ENCODE peak calls at places on chromosome 13, in nine cellular contexts. One of them, this sample, is unnamed.

GRCh38 chr13:45297456-45298205 is 43.4 kb downstream of the TPT1 start:
- DNase-seq in transverse colon: no peak
- DNase-seq in heart left ventricle: no peak
- DNase-seq in cardiac fibroblast: no peak
- DNase-seq in D721Med: no peak
- DNase-seq in body of pancreas: no peak
- DNase-seq in AG10803: no peak
- DNase-seq in lower lobe of right lung: no peak
- DNase-seq in esophagus muscularis mucosa: no peak
- DNase-seq in this sample: no peak

GRCh38 chr13:95734124-95734523 is 57.2 kb downstream of the DNAJC3 start:
- DNase-seq in transverse colon: no peak
- DNase-seq in heart left ventricle: no peak
- DNase-seq in cardiac fibroblast: no peak
- DNase-seq in D721Med: no peak
- DNase-seq in body of pancreas: no peak
- DNase-seq in AG10803: no peak
- DNase-seq in lower lobe of right lung: no peak
- DNase-seq in esophagus muscularis mucosa: no peak
- DNase-seq in this sample: no peak

GRCh38 chr13:79456051-79456450 is 24.9 kb upstream of the NDFIP2 start:
- DNase-seq in transverse colon: no peak
- DNase-seq in heart left ventricle: no peak
- DNase-seq in cardiac fibroblast: peak; percentile 54
- DNase-seq in D721Med: no peak
- DNase-seq in body of pancreas: no peak
- DNase-seq in AG10803: no peak
- DNase-seq in lower lobe of right lung: no peak
- DNase-seq in esophagus muscularis mucosa: no peak
- DNase-seq in this sample: no peak

GRCh38 chr13:80989770-80990169 is 648.8 kb upstream of the SPRY2 start:
- DNase-seq in transverse colon: no peak
- DNase-seq in heart left ventricle: no peak
- DNase-seq in cardiac fibroblast: peak; percentile 36
- DNase-seq in D721Med: no peak
- DNase-seq in body of pancreas: no peak
- DNase-seq in AG10803: no peak
- DNase-seq in lower lobe of right lung: no peak
- DNase-seq in esophagus muscularis mucosa: no peak
- DNase-seq in this sample: no peak

GRCh38 chr13:55000043-55000442 is 1971.4 kb downstream of the OLFM4 start:
- DNase-seq in transverse colon: no peak
- DNase-seq in heart left ventricle: no peak
- DNase-seq in cardiac fibroblast: no peak
- DNase-seq in D721Med: no peak
- DNase-seq in body of pancreas: no peak
- DNase-seq in AG10803: no peak
- DNase-seq in lower lobe of right lung: no peak
- DNase-seq in esophagus muscularis mucosa: no peak
- DNase-seq in this sample: no peak

GRCh38 chr13:114314074-114314912 is at the start of gene CHAMP1:
- DNase-seq in transverse colon: peak; percentile 97
- DNase-seq in heart left ventricle: peak; percentile 96
- DNase-seq in cardiac fibroblast: peak; percentile 95
- DNase-seq in D721Med: peak; percentile 84
- DNase-seq in body of pancreas: peak; percentile 96
- DNase-seq in AG10803: peak; percentile 96
- DNase-seq in lower lobe of right lung: peak; percentile 98
- DNase-seq in esophagus muscularis mucosa: peak; percentile 99
- DNase-seq in this sample: peak; percentile 95

GRCh38 chr13:23921451-23921888 is 24.2 kb upstream of the C1QTNF9B start:
- DNase-seq in transverse colon: no peak
- DNase-seq in heart left ventricle: no peak
- DNase-seq in cardiac fibroblast: peak; percentile 78
- DNase-seq in D721Med: no peak
- DNase-seq in body of pancreas: no peak
- DNase-seq in AG10803: peak; percentile 71
- DNase-seq in lower lobe of right lung: no peak
- DNase-seq in esophagus muscularis mucosa: no peak
- DNase-seq in this sample: peak; percentile 38

GRCh38 chr13:99956473-99957349 is 14.9 kb downstream of the ZIC5 start:
- DNase-seq in transverse colon: no peak
- DNase-seq in heart left ventricle: no peak
- DNase-seq in cardiac fibroblast: no peak
- DNase-seq in D721Med: no peak
- DNase-seq in body of pancreas: no peak
- DNase-seq in AG10803: no peak
- DNase-seq in lower lobe of right lung: no peak
- DNase-seq in esophagus muscularis mucosa: no peak
- DNase-seq in this sample: peak; percentile 27

GRCh38 chr13:112616586-112617381 is 28.8 kb upstream of the TUBGCP3 start:
- DNase-seq in transverse colon: no peak
- DNase-seq in heart left ventricle: no peak
- DNase-seq in cardiac fibroblast: peak; percentile 61
- DNase-seq in D721Med: no peak
- DNase-seq in body of pancreas: peak; percentile 50
- DNase-seq in AG10803: peak; percentile 48
- DNase-seq in lower lobe of right lung: no peak
- DNase-seq in esophagus muscularis mucosa: peak; percentile 89
- DNase-seq in this sample: peak; percentile 47

GRCh38 chr13:32428581-32429072 is 697 bp upstream of the N4BP2L1 start:
- DNase-seq in transverse colon: no peak
- DNase-seq in heart left ventricle: no peak
- DNase-seq in cardiac fibroblast: no peak
- DNase-seq in D721Med: no peak
- DNase-seq in body of pancreas: no peak
- DNase-seq in AG10803: no peak
- DNase-seq in lower lobe of right lung: no peak
- DNase-seq in esophagus muscularis mucosa: no peak
- DNase-seq in this sample: no peak

GRCh38 chr13:39217471-39217870 is 179.2 kb downstream of the NHLRC3 start:
- DNase-seq in transverse colon: no peak
- DNase-seq in heart left ventricle: no peak
- DNase-seq in cardiac fibroblast: no peak
- DNase-seq in D721Med: no peak
- DNase-seq in body of pancreas: no peak
- DNase-seq in AG10803: no peak
- DNase-seq in lower lobe of right lung: no peak
- DNase-seq in esophagus muscularis mucosa: no peak
- DNase-seq in this sample: no peak

GRCh38 chr13:113860579-113861432 is 3.1 kb downstream of the GAS6 start:
- DNase-seq in transverse colon: peak; percentile 87
- DNase-seq in heart left ventricle: no peak
- DNase-seq in cardiac fibroblast: no peak
- DNase-seq in D721Med: no peak
- DNase-seq in body of pancreas: peak; percentile 57
- DNase-seq in AG10803: no peak
- DNase-seq in lower lobe of right lung: peak; percentile 66
- DNase-seq in esophagus muscularis mucosa: no peak
- DNase-seq in this sample: no peak

GRCh38 chr13:32838985-32839384 is 177.2 kb upstream of the KL start:
- DNase-seq in transverse colon: no peak
- DNase-seq in heart left ventricle: no peak
- DNase-seq in cardiac fibroblast: peak; percentile 17
- DNase-seq in D721Med: no peak
- DNase-seq in body of pancreas: peak; percentile 34
- DNase-seq in AG10803: no peak
- DNase-seq in lower lobe of right lung: no peak
- DNase-seq in esophagus muscularis mucosa: peak; percentile 12
- DNase-seq in this sample: peak; percentile 23

GRCh38 chr13:41700790-41701310 is 243.5 kb downstream of the RGCC start:
- DNase-seq in transverse colon: no peak
- DNase-seq in heart left ventricle: peak; percentile 28
- DNase-seq in cardiac fibroblast: peak; percentile 53
- DNase-seq in D721Med: no peak
- DNase-seq in body of pancreas: peak; percentile 39
- DNase-seq in AG10803: peak; percentile 86
- DNase-seq in lower lobe of right lung: no peak
- DNase-seq in esophagus muscularis mucosa: no peak
- DNase-seq in this sample: no peak

GRCh38 chr13:99357149-99357596 is 50.0 kb upstream of the GPR183 start:
- DNase-seq in transverse colon: no peak
- DNase-seq in heart left ventricle: no peak
- DNase-seq in cardiac fibroblast: peak; percentile 86
- DNase-seq in D721Med: no peak
- DNase-seq in body of pancreas: no peak
- DNase-seq in AG10803: peak; percentile 20
- DNase-seq in lower lobe of right lung: no peak
- DNase-seq in esophagus muscularis mucosa: no peak
- DNase-seq in this sample: no peak

GRCh38 chr13:30318026-30318425 is 10.7 kb upstream of the KATNAL1 start:
- DNase-seq in transverse colon: no peak
- DNase-seq in heart left ventricle: no peak
- DNase-seq in cardiac fibroblast: no peak
- DNase-seq in D721Med: no peak
- DNase-seq in body of pancreas: no peak
- DNase-seq in AG10803: peak; percentile 39
- DNase-seq in lower lobe of right lung: no peak
- DNase-seq in esophagus muscularis mucosa: no peak
- DNase-seq in this sample: no peak

GRCh38 chr13:34017231-34017630 is 199.3 kb downstream of the RFC3 start:
- DNase-seq in transverse colon: no peak
- DNase-seq in heart left ventricle: no peak
- DNase-seq in cardiac fibroblast: no peak
- DNase-seq in D721Med: no peak
- DNase-seq in body of pancreas: no peak
- DNase-seq in AG10803: no peak
- DNase-seq in lower lobe of right lung: no peak
- DNase-seq in esophagus muscularis mucosa: no peak
- DNase-seq in this sample: no peak

GRCh38 chr13:98539655-98540054 is 37.3 kb downstream of the STK24 start:
- DNase-seq in transverse colon: no peak
- DNase-seq in heart left ventricle: no peak
- DNase-seq in cardiac fibroblast: peak; percentile 67
- DNase-seq in D721Med: no peak
- DNase-seq in body of pancreas: no peak
- DNase-seq in AG10803: peak; percentile 74
- DNase-seq in lower lobe of right lung: no peak
- DNase-seq in esophagus muscularis mucosa: no peak
- DNase-seq in this sample: no peak

DNA sequence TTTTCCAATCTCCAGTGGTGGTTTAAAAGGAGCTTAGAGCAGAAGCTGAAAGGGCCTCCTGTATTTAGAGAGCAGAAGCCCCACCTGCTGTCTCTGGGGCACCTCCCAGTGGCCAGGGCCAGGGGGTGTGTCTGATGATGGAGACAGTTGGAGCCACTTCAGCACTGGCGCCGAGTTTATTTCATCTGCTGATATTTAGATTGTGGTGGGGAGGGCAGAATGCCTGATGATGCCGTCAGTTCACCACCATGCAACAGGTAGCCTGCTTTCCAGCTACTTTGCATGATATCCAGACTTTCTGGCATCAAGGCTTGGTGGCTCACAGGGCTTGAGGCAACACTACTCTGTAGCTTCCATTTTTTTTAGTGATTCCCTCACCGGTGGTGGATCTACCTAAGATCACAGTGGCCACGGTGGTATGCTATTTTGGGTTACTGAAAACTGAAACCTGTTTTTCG is 371.9 kb downstream of the KCNRG start:
- DNase-seq in transverse colon: peak; percentile 50
- DNase-seq in heart left ventricle: peak; percentile 64
- DNase-seq in cardiac fibroblast: peak; percentile 30
- DNase-seq in D721Med: no peak
- DNase-seq in body of pancreas: peak; percentile 56
- DNase-seq in AG10803: peak; percentile 40
- DNase-seq in lower lobe of right lung: peak; percentile 75
- DNase-seq in esophagus muscularis mucosa: peak; percentile 89
- DNase-seq in this sample: no peak
- TF ChIP-seq CTCF in transverse colon: no peak
- TF ChIP-seq CTCF in heart left ventricle: no peak
- TF ChIP-seq CTCF in cardiac fibroblast: peak; percentile 5
- TF ChIP-seq CTCF in D721Med: peak; percentile 34
- TF ChIP-seq CTCF in body of pancreas: no peak
- TF ChIP-seq CTCF in AG10803: peak; percentile 37
- TF ChIP-seq CTCF in lower lobe of right lung: peak; percentile 33
- TF ChIP-seq CTCF in esophagus muscularis mucosa: no peak
- TF ChIP-seq CTCF in this sample: no peak

DNA sequence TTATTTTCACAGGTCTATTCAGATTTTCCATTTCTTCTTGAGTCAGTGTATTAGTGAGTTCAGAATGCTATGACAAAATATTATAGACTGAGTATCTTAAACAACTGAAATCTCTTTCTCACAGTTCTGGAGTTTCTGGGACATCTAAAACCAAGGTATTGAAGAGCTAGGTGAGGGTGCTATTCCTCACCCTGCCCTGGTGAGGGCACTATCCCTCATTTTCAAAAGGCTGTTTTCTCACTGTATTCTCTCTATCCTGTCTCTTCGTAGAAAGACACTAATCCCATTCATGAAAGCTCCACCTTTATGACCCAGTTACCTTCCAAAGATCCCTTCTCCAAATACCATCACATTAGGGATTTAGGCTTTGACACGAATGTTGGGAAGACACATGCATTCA is 1617.1 kb downstream of the PCDH9 start:
- DNase-seq in transverse colon: no peak
- DNase-seq in heart left ventricle: no peak
- DNase-seq in cardiac fibroblast: no peak
- DNase-seq in D721Med: no peak
- DNase-seq in body of pancreas: no peak
- DNase-seq in AG10803: no peak
- DNase-seq in lower lobe of right lung: no peak
- DNase-seq in esophagus muscularis mucosa: no peak
- DNase-seq in this sample: no peak
- TF ChIP-seq CTCF in transverse colon: no peak
- TF ChIP-seq CTCF in heart left ventricle: no peak
- TF ChIP-seq CTCF in cardiac fibroblast: peak; percentile 29
- TF ChIP-seq CTCF in D721Med: no peak
- TF ChIP-seq CTCF in body of pancreas: no peak
- TF ChIP-seq CTCF in AG10803: no peak
- TF ChIP-seq CTCF in lower lobe of right lung: no peak
- TF ChIP-seq CTCF in esophagus muscularis mucosa: no peak
- TF ChIP-seq CTCF in this sample: no peak

DNA sequence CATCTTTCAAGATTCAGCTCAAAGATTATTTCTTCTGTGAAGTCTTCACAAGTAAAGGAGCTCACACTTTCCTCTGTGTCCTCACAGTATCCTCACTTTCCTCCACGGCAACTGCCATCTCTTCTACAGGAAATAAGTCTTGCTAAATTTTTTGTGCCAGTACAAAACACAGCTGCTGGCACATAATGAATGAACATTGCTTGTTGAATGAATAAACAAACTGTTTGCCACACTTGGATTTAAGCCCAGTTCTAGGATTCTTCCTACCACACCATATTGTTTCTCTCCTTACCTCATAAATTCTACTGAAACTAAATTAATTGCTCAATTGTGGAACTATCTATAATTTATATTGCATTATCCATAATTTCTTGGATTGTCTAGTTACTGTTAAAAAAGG is 59.5 kb downstream of the RAP2A start:
- DNase-seq in transverse colon: no peak
- DNase-seq in heart left ventricle: no peak
- DNase-seq in cardiac fibroblast: peak; percentile 7
- DNase-seq in D721Med: no peak
- DNase-seq in body of pancreas: no peak
- DNase-seq in AG10803: no peak
- DNase-seq in lower lobe of right lung: no peak
- DNase-seq in esophagus muscularis mucosa: no peak
- DNase-seq in this sample: no peak
- TF ChIP-seq CTCF in transverse colon: no peak
- TF ChIP-seq CTCF in heart left ventricle: no peak
- TF ChIP-seq CTCF in cardiac fibroblast: no peak
- TF ChIP-seq CTCF in D721Med: no peak
- TF ChIP-seq CTCF in body of pancreas: no peak
- TF ChIP-seq CTCF in AG10803: no peak
- TF ChIP-seq CTCF in lower lobe of right lung: no peak
- TF ChIP-seq CTCF in esophagus muscularis mucosa: no peak
- TF ChIP-seq CTCF in this sample: no peak

GRCh38 chr13:47397739-47398138 is 500.9 kb upstream of the HTR2A start:
- DNase-seq in transverse colon: no peak
- DNase-seq in heart left ventricle: no peak
- DNase-seq in cardiac fibroblast: no peak
- DNase-seq in D721Med: no peak
- DNase-seq in body of pancreas: no peak
- DNase-seq in AG10803: no peak
- DNase-seq in lower lobe of right lung: no peak
- DNase-seq in esophagus muscularis mucosa: no peak
- DNase-seq in this sample: no peak
- TF ChIP-seq CTCF in transverse colon: no peak
- TF ChIP-seq CTCF in heart left ventricle: no peak
- TF ChIP-seq CTCF in cardiac fibroblast: no peak
- TF ChIP-seq CTCF in D721Med: no peak
- TF ChIP-seq CTCF in body of pancreas: no peak
- TF ChIP-seq CTCF in AG10803: no peak
- TF ChIP-seq CTCF in lower lobe of right lung: no peak
- TF ChIP-seq CTCF in esophagus muscularis mucosa: no peak
- TF ChIP-seq CTCF in this sample: no peak